ENCODE peak calls at places on chromosomes 3 and 15, in five cellular contexts. Z is uterus, C is adrenal gland, P is MM.1S, K is BJ. T is an unnamed sample.

GRCh38 chr3:52845691-52846426 is 11.0 kb upstream of the MUSTN1 start:
- DNase-seq in Z (no peak), C (no peak), P (no peak), K (no peak), T (no peak)

GRCh38 chr15:57671636-57672035 is 34.9 kb upstream of the POLR2M start:
- DNase-seq in Z (no peak), C (no peak), P (no peak), K (no peak), T (no peak)

GRCh38 chr3:190346541-190346940 is 24.3 kb upstream of the CLDN1 start:
- DNase-seq in Z (no peak), C (no peak), P (no peak), K (no peak), T (no peak)

GRCh38 chr3:149342413-149343340 is 9.2 kb upstream of the TM4SF18 start:
- DNase-seq in Z (no peak), C (no peak), P (no peak), K (peak; percentile 55), T (no peak)

GRCh38 chr3:16918683-16919025 is 33.9 kb downstream of the PLCL2 start:
- DNase-seq in Z (no peak), C (no peak), P (no peak), K (no peak), T (no peak)

GRCh38 chr3:7682822-7683229 is 818.8 kb upstream of the LMCD1 start:
- DNase-seq in Z (no peak), C (peak; percentile 80), P (no peak), K (peak; percentile 1), T (no peak)

GRCh38 chr3:42702066-42702951 is at the start of gene HHATL:
- DNase-seq in Z (no peak), C (peak; percentile 41), P (no peak), K (no peak), T (no peak)

GRCh38 chr3:73511555-73511954 is 113.2 kb downstream of the PDZRN3 start:
- DNase-seq in Z (no peak), C (no peak), P (no peak), K (no peak), T (peak; percentile 81)

GRCh38 chr3:4935347-4935746 is 43.9 kb upstream of the BHLHE40 start:
- DNase-seq in Z (no peak), C (no peak), P (peak; percentile 33), K (no peak), T (no peak)

GRCh38 chr3:143283432-143284128 is 164.0 kb downstream of the CHST2 start:
- DNase-seq in Z (no peak), C (no peak), P (no peak), K (peak; percentile 49), T (no peak)

GRCh38 chr3:42701371-42702065 is 1.1 kb downstream of the HHATL start:
- DNase-seq in Z (no peak), C (peak; percentile 52), P (peak; percentile 65), K (no peak), T (no peak)

GRCh38 chr3:71908001-71908400 is 123.1 kb upstream of the PROK2 start:
- DNase-seq in Z (no peak), C (no peak), P (no peak), K (no peak), T (no peak)

DNA sequence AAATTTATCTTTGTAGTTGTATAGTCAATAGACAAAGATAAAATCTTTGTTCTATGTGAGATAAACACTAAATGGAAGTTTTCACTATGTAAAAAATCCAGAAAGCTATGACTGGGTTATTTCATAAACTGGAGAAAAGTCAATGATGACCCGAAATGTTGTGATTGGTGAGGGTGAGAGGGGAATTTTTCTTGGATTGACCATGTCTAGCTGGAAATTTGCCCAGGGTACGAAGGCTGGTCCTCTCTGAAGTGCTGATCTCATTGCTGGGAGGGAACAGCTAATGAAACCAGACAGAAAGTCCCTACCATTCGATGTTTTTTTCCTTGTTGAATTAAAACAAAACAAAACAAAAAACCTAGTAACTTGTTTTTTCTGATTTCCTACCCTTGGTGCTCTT is 14.3 kb downstream of the TPRG1 start:
- DNase-seq in Z (no peak), C (peak; percentile 72), P (no peak), K (no peak), T (no peak)
- TF ChIP-seq CTCF in Z (no peak), C (no peak), P (no peak), K (no peak), T (no peak)

GRCh38 chr3:106839576-106840280 is 537.5 kb upstream of the CCDC54 start:
- DNase-seq in Z (no peak), C (no peak), P (no peak), K (no peak), T (no peak)

GRCh38 chr3:106844638-106845037 is 532.6 kb upstream of the CCDC54 start:
- DNase-seq in Z (no peak), C (no peak), P (no peak), K (no peak), T (no peak)

GRCh38 chr3:106837616-106838015 is 539.6 kb upstream of the CCDC54 start:
- DNase-seq in Z (no peak), C (no peak), P (no peak), K (no peak), T (no peak)

GRCh38 chr3:106840319-106840718 is 536.9 kb upstream of the CCDC54 start:
- DNase-seq in Z (no peak), C (no peak), P (no peak), K (no peak), T (no peak)

GRCh38 chr3:106842151-106842550 is 535.1 kb upstream of the CCDC54 start:
- DNase-seq in Z (no peak), C (no peak), P (no peak), K (no peak), T (no peak)
- H3K27me3 ChIP-seq in Z (no peaks in the 10 kb centered on the region), C (no peaks in the 10 kb centered on the region), P (no peaks in the 10 kb centered on the region), K (no peaks in the 10 kb centered on the region), T (no peaks in the 10 kb centered on the region)

GRCh38 chr3:158668506-158668905 is 3.9 kb downstream of the LXN start:
- DNase-seq in Z (no peak), C (no peak), P (no peak), K (no peak), T (no peak)

DNA sequence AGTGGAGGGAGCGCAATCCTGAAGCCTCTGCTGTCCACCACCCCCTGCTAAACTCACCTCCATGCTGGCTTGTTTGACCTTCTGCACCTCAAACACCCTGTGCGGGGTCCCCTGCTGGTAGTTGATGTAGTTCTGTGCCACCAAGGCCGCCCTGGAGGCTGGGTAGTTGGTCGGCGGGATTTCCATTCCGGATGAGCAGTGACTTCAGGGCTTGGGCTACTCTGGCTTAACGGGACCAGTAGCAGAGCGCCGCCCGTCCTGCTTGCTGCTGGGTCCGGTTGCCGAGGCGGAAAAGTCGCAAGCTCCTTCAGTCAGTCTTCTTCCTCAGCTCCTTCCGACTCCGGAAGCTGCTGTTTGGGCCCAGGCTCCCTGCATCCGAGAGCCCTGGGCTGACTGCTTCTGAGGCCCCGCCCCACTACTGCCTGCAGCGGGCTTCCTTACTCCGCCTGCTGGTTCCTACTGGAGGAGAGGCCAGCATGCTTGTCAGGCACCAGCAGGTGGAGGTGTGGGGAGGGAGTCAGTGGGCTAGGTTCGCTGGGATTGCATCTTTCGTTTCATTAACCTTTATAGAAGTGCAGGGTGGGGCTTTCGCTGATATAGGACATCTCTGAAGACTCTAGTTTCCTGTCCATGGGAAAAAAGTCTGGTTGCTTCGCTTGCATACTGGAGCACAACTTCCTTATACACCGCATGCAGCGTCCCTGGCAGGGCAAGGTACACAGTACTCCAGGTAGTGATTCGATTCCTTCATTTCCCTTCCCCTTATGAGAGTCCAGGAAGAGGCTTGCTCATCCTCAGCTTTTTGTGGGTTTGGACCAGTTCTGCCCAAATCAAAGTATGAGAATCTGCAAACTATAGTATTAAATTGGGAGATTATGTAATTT is at the start of gene LXN:
- DNase-seq in Z (peak; percentile 77), C (peak; percentile 92), P (peak; percentile 97), K (peak; percentile 39), T (peak; percentile 88)
- TF ChIP-seq CTCF in Z (peak; percentile 75), C (peak; percentile 78), P (peak; percentile 89), K (peak; percentile 93), T (peak; percentile 45)

GRCh38 chr3:195595778-195596531 is 12.2 kb upstream of the APOD start:
- DNase-seq in Z (no peak), C (no peak), P (no peak), K (no peak), T (peak; percentile 27)

GRCh38 chr3:195591852-195592251 is 8.1 kb upstream of the APOD start:
- DNase-seq in Z (no peak), C (no peak), P (no peak), K (no peak), T (no peak)

GRCh38 chr3:195596648-195597628 is 13.2 kb upstream of the APOD start:
- DNase-seq in Z (no peak), C (peak; percentile 15), P (no peak), K (no peak), T (peak; percentile 50)

DNA sequence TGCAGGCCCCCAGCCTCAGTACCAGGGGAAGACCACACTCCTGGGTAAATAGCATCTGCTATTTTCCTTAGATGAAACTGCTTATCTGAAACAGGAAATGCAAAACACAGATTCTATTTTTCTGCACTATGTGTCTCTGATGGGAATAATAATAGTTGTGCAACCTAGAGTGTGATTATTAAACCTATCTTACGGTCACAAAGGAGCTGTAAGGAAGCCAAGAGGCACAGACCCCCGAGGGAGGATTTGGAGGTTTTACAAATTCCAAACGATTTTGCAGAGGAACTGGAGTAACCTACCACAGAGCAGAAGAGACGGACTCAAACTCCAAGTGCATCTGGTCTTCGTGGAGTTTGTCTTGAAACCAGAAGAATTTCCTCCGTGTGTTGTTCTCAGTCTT is 14.1 kb upstream of the APOD start:
- DNase-seq in Z (no peak), C (peak; percentile 31), P (no peak), K (no peak), T (peak; percentile 36)
- H3K27me3 ChIP-seq in Z (no peaks in the 10 kb centered on the region), C (no peaks in the 10 kb centered on the region), P (no peaks in the 10 kb centered on the region), K (no peaks in the 10 kb centered on the region), T (no peaks in the 10 kb centered on the region)

DNA sequence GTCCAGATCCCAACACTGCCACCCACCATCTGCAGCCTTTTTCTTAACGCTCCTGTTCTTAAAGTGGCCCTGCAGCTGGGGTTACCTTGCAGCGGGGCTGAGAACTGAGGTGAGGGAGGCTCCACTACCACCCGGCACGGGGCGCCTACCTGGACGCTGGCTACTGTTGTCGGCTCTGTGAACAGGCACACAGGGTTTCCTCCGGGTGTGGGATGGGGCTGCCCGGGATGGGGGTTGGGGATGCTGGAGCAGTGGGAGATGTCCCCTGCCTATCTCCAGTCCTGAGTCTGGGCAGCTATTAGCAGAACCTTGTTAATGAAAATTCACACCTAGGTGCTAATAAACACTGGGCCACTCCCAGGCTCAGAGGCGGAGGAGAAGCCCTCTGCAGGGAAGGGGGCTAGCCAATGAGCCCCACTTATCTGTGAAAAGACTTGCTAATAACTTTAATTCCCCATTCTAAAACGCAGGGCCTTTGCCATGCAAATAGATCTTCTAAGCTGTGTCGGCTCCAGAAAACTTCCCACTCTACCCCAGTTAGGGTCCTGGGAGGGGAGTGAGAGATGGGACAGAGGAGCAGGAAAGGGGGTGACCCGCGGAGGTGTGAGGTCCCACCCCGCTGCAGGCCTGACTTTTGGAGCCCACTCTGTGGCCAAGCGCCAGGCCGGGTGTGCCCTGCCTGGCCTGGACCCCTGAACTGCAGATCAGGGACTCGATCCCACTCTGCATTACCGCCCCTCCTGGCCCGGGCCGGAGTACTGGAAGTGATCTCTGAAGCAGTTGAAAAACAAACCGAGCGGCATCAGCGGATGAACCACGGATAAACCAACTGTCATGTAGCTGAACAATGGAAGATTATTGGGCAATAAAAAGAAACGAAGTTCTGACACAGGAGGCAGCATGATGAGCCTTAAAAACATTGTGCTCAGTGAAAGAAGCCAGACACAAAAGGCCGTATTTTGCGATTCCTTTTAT is 3.1 kb downstream of the MESP1 start:
- DNase-seq in Z (no peak), C (no peak), P (no peak), K (no peak), T (peak; percentile 77)
- TF ChIP-seq CTCF in Z (no peak), C (no peak), P (no peak), K (no peak), T (no peak)

GRCh38 chr3:165193392-165194268 is 2.6 kb downstream of the SLITRK3 start:
- DNase-seq in Z (no peak), C (no peak), P (no peak), K (no peak), T (no peak)
- H3K27me3 ChIP-seq in Z (no peaks in the 10 kb centered on the region), C (peaks cover 56% of the 10 kb centered on the region), P (no peaks in the 10 kb centered on the region), K (peaks cover 18% of the 10 kb centered on the region), T (peaks cover 63% of the 10 kb centered on the region)

T was measured in sigmoid colon.